ENCODE peak calls at places on chromosomes 13 and 19, in eight cellular contexts. B is fibroblast of mammary gland, H is RWPE1, Q is fibroblast of pulmonary artery, R is AG04450, Z is kidney epithelial cell, K is choroid plexus epithelial cell, E is fibroblast of lung. A is an unnamed sample.
A peak's percentile ranks its signal among the peaks of the same experiment; 100 is the strongest.

GRCh38 chr19:869245-870177 is 10.0 kb downstream of the CFD start:
- DNase-seq in B (peak; percentile 96), H (peak; percentile 69), Q (peak; percentile 89), R (peak; percentile 90), Z (no peak), K (peak; percentile 96), E (peak; percentile 96), A (no peak)

GRCh38 chr13:94860981-94861407 is 148.6 kb upstream of the SOX21 start:
- DNase-seq in B (peak; percentile 39), H (no peak), Q (peak; percentile 31), R (no peak), Z (no peak), K (peak; percentile 32), E (peak; percentile 38), A (no peak)

GRCh38 chr13:60620611-60621395 is 223.8 kb downstream of the TDRD3 start:
- DNase-seq in B (no peak), H (no peak), Q (no peak), R (no peak), Z (no peak), K (peak; percentile 12), E (no peak), A (no peak)

GRCh38 chr13:105341256-105341655 is 1194.2 kb downstream of the EFNB2 start:
- DNase-seq in B (no peak), H (no peak), Q (no peak), R (no peak), Z (no peak), K (no peak), E (no peak), A (no peak)

GRCh38 chr13:105735269-105735668 is 800.2 kb downstream of the EFNB2 start:
- DNase-seq in B (no peak), H (no peak), Q (no peak), R (no peak), Z (no peak), K (peak; percentile 33), E (no peak), A (no peak)

GRCh38 chr19:19460761-19461265 is 54.5 kb downstream of the TSSK6 start:
- DNase-seq in B (peak; percentile 32), H (no peak), Q (peak; percentile 27), R (no peak), Z (no peak), K (no peak), E (no peak), A (no peak)

GRCh38 chr13:111880185-111880584 is 186.8 kb upstream of the SOX1 start:
- DNase-seq in B (no peak), H (no peak), Q (no peak), R (no peak), Z (no peak), K (no peak), E (no peak), A (no peak)

GRCh38 chr13:63700366-63700765 is 2284.7 kb upstream of the PCDH20 start:
- DNase-seq in B (no peak), H (no peak), Q (no peak), R (no peak), Z (no peak), K (no peak), E (no peak), A (no peak)

GRCh38 chr19:35775298-35776101 is at the start of gene ARHGAP33:
- DNase-seq in B (peak; percentile 93), H (peak; percentile 97), Q (peak; percentile 96), R (peak; percentile 78), Z (peak; percentile 67), K (peak; percentile 97), E (peak; percentile 93), A (peak; percentile 98)

GRCh38 chr13:75489502-75490263 is 7.7 kb upstream of the TBC1D4 start:
- DNase-seq in B (peak; percentile 84), H (peak; percentile 13), Q (peak; percentile 81), R (peak; percentile 15), Z (no peak), K (peak; percentile 86), E (peak; percentile 66), A (no peak)

GRCh38 chr19:58059003-58059671 is at the start of gene ZNF135:
- DNase-seq in B (peak; percentile 73), H (peak; percentile 26), Q (peak; percentile 77), R (peak; percentile 18), Z (peak; percentile 38), K (peak; percentile 82), E (peak; percentile 90), A (peak; percentile 44)

GRCh38 chr13:92804346-92804745 is 422.3 kb upstream of the GPC6 start:
- DNase-seq in B (peak; percentile 64), H (no peak), Q (peak; percentile 28), R (no peak), Z (no peak), K (no peak), E (peak; percentile 29), A (no peak)

GRCh38 chr19:21328402-21328801 is 808 bp downstream of the ZNF708 start:
- DNase-seq in B (no peak), H (peak; percentile 4), Q (peak; percentile 4), R (no peak), Z (no peak), K (peak; percentile 12), E (no peak), A (no peak)

GRCh38 chr13:73938375-73939070 is 195.7 kb downstream of the KLF12 start:
- DNase-seq in B (peak; percentile 90), H (peak; percentile 69), Q (peak; percentile 83), R (peak; percentile 65), Z (peak; percentile 61), K (peak; percentile 95), E (peak; percentile 84), A (no peak)

GRCh38 chr19:44807652-44808462 is 1.0 kb upstream of the BCAM start:
- DNase-seq in B (peak; percentile 43), H (peak; percentile 83), Q (peak; percentile 34), R (no peak), Z (peak; percentile 43), K (peak; percentile 32), E (peak; percentile 43), A (no peak)

GRCh38 chr13:48194392-48194754 is 38.6 kb upstream of the ITM2B start:
- DNase-seq in B (no peak), H (no peak), Q (peak; percentile 42), R (no peak), Z (no peak), K (peak; percentile 56), E (no peak), A (no peak)

GRCh38 chr19:10226376-10227214 is 4.5 kb downstream of the S1PR2 start:
- DNase-seq in B (peak; percentile 99), H (no peak), Q (peak; percentile 95), R (peak; percentile 89), Z (no peak), K (peak; percentile 64), E (peak; percentile 100), A (no peak)

GRCh38 chr19:52600639-52601024 is 30.5 kb downstream of the ZNF701 start:
- DNase-seq in B (no peak), H (no peak), Q (no peak), R (no peak), Z (no peak), K (no peak), E (no peak), A (no peak)

GRCh38 chr13:108755084-108755483 is 125.7 kb downstream of the MYO16 start:
- DNase-seq in B (no peak), H (no peak), Q (no peak), R (no peak), Z (no peak), K (peak; percentile 15), E (no peak), A (no peak)

GRCh38 chr13:49292742-49293498 is 45.2 kb downstream of the CDADC1 start:
- DNase-seq in B (peak; percentile 74), H (no peak), Q (peak; percentile 92), R (peak; percentile 77), Z (no peak), K (peak; percentile 91), E (peak; percentile 94), A (no peak)

GRCh38 chr19:10554760-10555612 is 10.8 kb downstream of the KRI1 start:
- DNase-seq in B (no peak), H (peak; percentile 71), Q (no peak), R (no peak), Z (no peak), K (no peak), E (no peak), A (no peak)

GRCh38 chr19:22882797-22883196 is 50.7 kb downstream of the ZNF723 start:
- DNase-seq in B (peak; percentile 19), H (no peak), Q (peak; percentile 34), R (no peak), Z (no peak), K (peak; percentile 48), E (peak; percentile 12), A (no peak)
- TF ChIP-seq CTCF in B (no peak), H (no peak), Q (no peak), R (no peak), Z (no peak), K (peak; percentile 27), E (no peak), A (no peak)

GRCh38 chr13:43145556-43145955 is 122.2 kb downstream of the DNAJC15 start:
- DNase-seq in B (no peak), H (no peak), Q (no peak), R (no peak), Z (no peak), K (no peak), E (no peak), A (no peak)

GRCh38 chr13:43143591-43143990 is 120.2 kb downstream of the DNAJC15 start:
- DNase-seq in B (no peak), H (no peak), Q (no peak), R (no peak), Z (no peak), K (no peak), E (no peak), A (no peak)

GRCh38 chr13:43140985-43141384 is 117.6 kb downstream of the DNAJC15 start:
- DNase-seq in B (no peak), H (no peak), Q (no peak), R (no peak), Z (no peak), K (no peak), E (no peak), A (no peak)

GRCh38 chr13:43141685-43142084 is 118.3 kb downstream of the DNAJC15 start:
- DNase-seq in B (no peak), H (no peak), Q (no peak), R (no peak), Z (no peak), K (no peak), E (no peak), A (no peak)

GRCh38 chr13:43146400-43146799 is 123.0 kb downstream of the DNAJC15 start:
- DNase-seq in B (no peak), H (no peak), Q (no peak), R (no peak), Z (no peak), K (no peak), E (no peak), A (no peak)
- TF ChIP-seq CTCF in B (no peak), H (no peak), Q (no peak), R (no peak), Z (no peak), K (no peak), E (no peak), A (no peak)

GRCh38 chr19:8005534-8006256 is at the start of gene ELAVL1:
- DNase-seq in B (peak; percentile 81), H (peak; percentile 91), Q (peak; percentile 91), R (peak; percentile 50), Z (peak; percentile 44), K (peak; percentile 92), E (peak; percentile 89), A (peak; percentile 64)
- TF ChIP-seq CTCF in B (no peak), H (no peak), Q (no peak), R (no peak), Z (no peak), K (no peak), E (no peak), A (no peak)

DNA sequence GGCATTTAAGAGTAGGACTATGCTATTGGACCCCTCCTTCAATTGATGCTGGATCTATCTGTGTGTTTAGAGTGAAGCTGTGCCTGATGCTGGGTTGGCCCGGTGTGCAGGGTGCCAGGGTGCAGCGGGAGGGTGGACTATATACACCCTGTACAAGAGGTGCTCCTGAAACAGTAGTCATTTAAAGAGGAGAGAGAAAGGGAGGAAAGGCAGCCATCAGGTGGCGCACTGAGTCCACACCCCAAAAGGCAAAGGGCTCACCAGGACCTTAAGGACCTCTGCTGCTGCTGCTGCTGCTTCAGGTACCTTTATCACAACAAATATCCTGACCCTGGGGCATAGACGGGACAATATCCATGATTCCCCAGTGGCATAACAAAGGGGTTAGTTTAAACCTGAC is 39.4 kb downstream of the ZNF136 start:
- DNase-seq in B (no peak), H (no peak), Q (no peak), R (no peak), Z (no peak), K (peak; percentile 14), E (no peak), A (no peak)
- TF ChIP-seq CTCF in B (no peak), H (no peak), Q (no peak), R (no peak), Z (no peak), K (peak; percentile 35), E (no peak), A (no peak)

A was measured in omental fat pad.